ENCODE peak calls at places on chromosomes 2 and 18, in four cellular contexts. V is K562, C is HepG2, Y is GM12878. F is an unnamed sample.

GRCh38 chr2:62032096-62032495 is 126.6 kb downstream of the COMMD1 start:
- DNase-seq in V (no peak), C (no peak), Y (no peak), F (no peak)

GRCh38 chr18:72847771-72848170 is 20.0 kb downstream of the NETO1 start:
- DNase-seq in V (no peak), C (no peak), Y (no peak), F (no peak)

GRCh38 chr2:169069341-169069740 is at the start of gene DHRS9:
- DNase-seq in V (peak; percentile 53), C (no peak), Y (no peak), F (no peak)

GRCh38 chr18:32915526-32915925 is 142.7 kb upstream of the KLHL14 start:
- DNase-seq in V (no peak), C (no peak), Y (no peak), F (no peak)

GRCh38 chr2:202494300-202494699 is 118.2 kb downstream of the BMPR2 start:
- DNase-seq in V (no peak), C (peak; percentile 98), Y (no peak), F (no peak)

GRCh38 chr2:48026865-48027264 is 120.6 kb upstream of the FBXO11 start:
- DNase-seq in V (no peak), C (no peak), Y (no peak), F (no peak)

GRCh38 chr2:70024284-70024683 is 62.9 kb upstream of the ASPRV1 start:
- DNase-seq in V (no peak), C (no peak), Y (no peak), F (peak; percentile 35)

GRCh38 chr2:157246212-157247067 is 11.1 kb upstream of the GALNT5 start:
- DNase-seq in V (no peak), C (no peak), Y (peak; percentile 31), F (peak; percentile 23)

GRCh38 chr2:201579536-201579935 is 63.8 kb downstream of the TMEM237 start:
- DNase-seq in V (no peak), C (no peak), Y (no peak), F (no peak)

GRCh38 chr2:1915196-1915595 is 170.9 kb upstream of the PXDN start:
- DNase-seq in V (no peak), C (no peak), Y (no peak), F (no peak)

GRCh38 chr2:74991977-74992376 is 33.5 kb downstream of the POLE4 start:
- DNase-seq in V (peak; percentile 8), C (no peak), Y (no peak), F (no peak)

DNA sequence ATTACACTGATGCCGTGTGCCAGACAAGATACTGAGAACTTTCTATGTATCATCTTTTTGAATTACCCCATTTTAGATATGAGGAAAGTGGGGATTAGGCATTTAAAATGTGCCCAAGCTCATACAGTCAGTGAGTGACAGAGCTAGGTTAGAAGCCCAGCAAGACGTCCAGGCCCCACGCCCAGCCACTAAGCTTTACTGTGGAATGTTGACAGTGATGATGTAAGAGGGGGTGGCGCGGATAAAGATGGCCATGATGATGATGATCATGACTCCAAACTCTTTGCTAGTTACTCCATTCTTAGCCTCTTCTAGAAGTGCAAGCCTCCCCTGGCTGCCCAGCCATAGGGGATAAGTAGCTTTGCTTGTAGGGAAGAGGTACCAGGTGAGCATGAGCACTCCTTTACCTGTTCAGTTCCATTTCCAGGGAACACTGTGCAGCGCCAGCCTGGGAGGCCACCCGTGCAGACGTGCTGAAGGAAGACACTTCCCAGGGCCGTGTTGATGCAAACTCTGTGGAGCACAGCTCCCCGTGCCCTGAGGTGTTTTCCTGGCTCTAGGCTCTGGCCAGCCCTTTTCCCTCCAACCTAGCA is 65.5 kb downstream of the BCL2L11 start:
- DNase-seq in V (no peak), C (no peak), Y (no peak), F (no peak)
- TF ChIP-seq USF2 in V (no peak), C (no peak), Y (no peak), F (no peak)

DNA sequence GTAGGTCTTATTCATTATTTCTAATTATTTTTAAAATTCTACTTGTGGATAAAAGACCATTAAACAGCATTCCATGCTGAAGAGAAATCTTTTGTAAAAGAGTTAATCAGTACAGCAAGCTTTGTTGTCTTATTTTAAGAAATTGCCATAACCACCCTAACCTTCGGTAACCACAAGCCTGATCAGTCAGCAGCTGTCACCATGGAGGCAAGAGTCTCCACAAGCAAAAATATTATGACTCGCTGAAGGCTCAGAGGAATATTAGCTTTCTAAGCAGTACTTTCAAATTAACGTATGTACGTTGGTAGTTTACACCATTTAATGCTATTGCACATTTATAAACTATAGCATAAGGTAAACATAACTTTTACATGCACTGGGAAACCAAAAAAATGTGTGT is 650.5 kb upstream of the LINC00305 start:
- DNase-seq in V (no peak), C (no peak), Y (no peak), F (no peak)
- TF ChIP-seq CBFB in V (no peak), C (no peak), Y (no peak), F (no peak)

GRCh38 chr2:72883356-72883962 is 3.7 kb upstream of the SPR start:
- DNase-seq in V (peak; percentile 57), C (peak; percentile 47), Y (no peak), F (peak; percentile 74)
- TF ChIP-seq USF2 in V (no peak), C (no peak), Y (no peak), F (no peak)

DNA sequence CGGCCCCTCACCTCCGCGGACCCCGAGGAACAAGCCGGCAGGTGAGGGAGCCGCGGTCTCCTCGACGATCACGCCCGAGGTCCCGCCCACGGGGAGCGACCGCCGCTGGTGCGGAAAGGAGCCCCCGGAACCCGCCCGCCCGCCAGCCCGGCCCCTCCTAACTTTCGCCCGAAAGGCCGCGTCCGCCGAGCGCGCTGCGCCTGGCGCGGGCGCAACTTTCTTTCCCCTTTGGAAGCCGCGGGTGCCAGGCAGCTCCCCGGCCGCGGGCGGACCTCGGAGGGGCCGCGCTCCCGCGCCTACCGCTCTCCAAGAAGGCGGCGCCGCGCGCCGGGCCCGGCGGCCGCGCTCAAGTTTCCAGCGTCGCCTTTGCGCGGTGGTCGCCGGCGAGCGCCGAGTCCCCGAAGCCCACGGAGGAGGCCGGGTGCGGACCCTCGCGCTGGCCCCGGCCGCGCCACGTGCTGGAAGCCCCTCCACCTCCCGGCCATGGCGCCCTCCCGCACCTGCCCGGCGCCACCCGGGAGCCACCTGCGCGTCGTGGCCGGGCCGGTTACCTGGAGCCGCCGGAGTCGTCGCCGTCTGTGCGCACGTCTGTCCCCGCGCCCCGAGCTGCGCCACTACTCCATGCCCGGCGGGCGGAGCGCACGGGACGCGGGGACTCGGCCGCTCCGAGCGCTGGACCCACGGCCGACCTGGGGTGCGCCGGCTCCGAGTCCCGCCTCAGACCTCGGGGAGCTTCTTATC is at the start of gene ALKAL2:
- DNase-seq in V (no peak), C (no peak), Y (no peak), F (peak; percentile 44)
- TF ChIP-seq CBFB in V (no peak), C (no peak), Y (no peak), F (no peak)

DNA sequence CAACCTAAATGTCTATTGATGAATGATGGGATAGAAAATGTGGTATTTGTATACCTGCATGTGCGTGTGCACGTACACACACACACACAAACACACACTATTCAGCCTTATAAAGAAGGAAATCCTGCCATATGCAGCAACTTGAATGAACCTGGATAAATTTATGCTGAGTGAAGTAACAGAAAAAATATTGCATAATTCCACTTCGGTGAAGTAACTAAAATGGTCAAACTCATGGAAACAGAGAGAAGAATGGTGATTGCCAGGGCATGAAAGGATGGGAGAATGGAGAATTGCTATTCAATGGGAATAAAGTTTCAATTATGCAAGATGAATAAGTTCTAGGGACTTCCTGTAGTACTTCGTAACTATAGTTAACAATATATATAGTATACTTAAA is 95.5 kb upstream of the SCN1A start:
- DNase-seq in V (no peak), C (no peak), Y (no peak), F (no peak)
- TF ChIP-seq USF2 in V (no peak), C (no peak), Y (no peak), F (no peak)

DNA sequence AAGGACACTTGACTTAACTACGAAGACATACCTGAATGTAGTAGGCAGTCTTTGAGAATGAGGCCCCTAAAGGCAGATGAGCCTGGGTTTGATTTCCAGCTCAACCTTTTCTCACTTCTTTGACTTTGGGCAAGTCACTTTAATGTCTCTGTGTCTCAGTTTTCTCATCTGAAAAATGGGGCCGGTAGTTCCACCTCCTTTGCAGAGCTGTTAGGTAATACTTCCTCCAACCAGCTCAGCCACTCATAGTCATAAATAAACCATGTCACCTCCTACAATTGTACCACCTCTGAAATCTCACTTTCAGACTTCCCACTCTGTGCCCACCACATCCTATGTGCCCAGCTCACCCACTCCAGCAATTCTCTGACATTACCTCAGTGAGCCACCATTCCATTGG is 10.4 kb downstream of the ARHGAP25 start:
- DNase-seq in V (no peak), C (no peak), Y (no peak), F (no peak)
- TF ChIP-seq CBFB in V (no peak), C (no peak), Y (no peak), F (no peak)